ENCODE peak calls at places on chromosomes 2 and 18, in ten cellular contexts. C is mesendoderm; M is uterus; Z is CD8-positive, alpha-beta T cell; R is tibial artery; H is colonic mucosa; S is aorta; U is HL-60; W is brain microvascular endothelial cell; Y is left ventricle myocardium inferior. A is an unnamed sample.

GRCh38 chr2:84919885-84920580 is 14.6 kb downstream of the TMSB10 start:
- DNase-seq in C (peak), M (peak), Z (no peak), R (no peak), H (no peak), S (peak), U (no peak), W (peak), Y (no peak), A (peak)

GRCh38 chr18:76605341-76605929 is 110.4 kb upstream of the ZNF516 start:
- DNase-seq in C (no peak), M (no peak), Z (no peak), R (no peak), H (no peak), S (no peak), U (no peak), W (no peak), Y (no peak), A (no peak)

GRCh38 chr2:157782057-157782845 is 93.9 kb downstream of the ACVR1 start:
- DNase-seq in C (peak), M (no peak), Z (no peak), R (no peak), H (no peak), S (no peak), U (no peak), W (peak), Y (no peak), A (no peak)

GRCh38 chr2:231930601-231931281 is 4.5 kb upstream of the NPPC start:
- DNase-seq in C (no peak), M (peak), Z (no peak), R (peak), H (no peak), S (no peak), U (no peak), W (no peak), Y (peak), A (no peak)

GRCh38 chr2:5673148-5673860 is 18.9 kb upstream of the SOX11 start:
- DNase-seq in C (peak), M (no peak), Z (no peak), R (no peak), H (no peak), S (no peak), U (no peak), W (no peak), Y (no peak), A (no peak)

GRCh38 chr2:47049502-47049901 is 105.6 kb downstream of the STPG4 start:
- DNase-seq in C (no peak), M (no peak), Z (no peak), R (no peak), H (no peak), S (no peak), U (no peak), W (no peak), Y (no peak), A (no peak)

GRCh38 chr2:220147590-220147989 is 520.2 kb downstream of the SLC4A3 start:
- DNase-seq in C (no peak), M (no peak), Z (no peak), R (no peak), H (no peak), S (no peak), U (no peak), W (no peak), Y (no peak), A (no peak)

GRCh38 chr2:219949053-219949452 is 321.6 kb downstream of the SLC4A3 start:
- DNase-seq in C (no peak), M (no peak), Z (no peak), R (no peak), H (no peak), S (no peak), U (no peak), W (no peak), Y (no peak), A (no peak)

GRCh38 chr18:37254256-37254880 is 311.2 kb downstream of the CELF4 start:
- DNase-seq in C (peak), M (no peak), Z (no peak), R (no peak), H (no peak), S (no peak), U (no peak), W (no peak), Y (no peak), A (peak)

GRCh38 chr18:42174909-42175308 is 219.9 kb downstream of the PIK3C3 start:
- DNase-seq in C (peak), M (no peak), Z (no peak), R (no peak), H (no peak), S (no peak), U (peak), W (peak), Y (no peak), A (no peak)

GRCh38 chr2:8487461-8487932 is 194.4 kb upstream of the ID2 start:
- DNase-seq in C (peak), M (no peak), Z (no peak), R (peak), H (no peak), S (peak), U (no peak), W (no peak), Y (no peak), A (no peak)

GRCh38 chr2:8489221-8489620 is 192.6 kb upstream of the ID2 start:
- DNase-seq in C (no peak), M (no peak), Z (no peak), R (peak), H (no peak), S (no peak), U (no peak), W (no peak), Y (no peak), A (no peak)

GRCh38 chr2:8489751-8490150 is 192.1 kb upstream of the ID2 start:
- DNase-seq in C (no peak), M (no peak), Z (no peak), R (no peak), H (no peak), S (no peak), U (no peak), W (no peak), Y (no peak), A (no peak)

GRCh38 chr2:8490166-8490565 is 191.7 kb upstream of the ID2 start:
- DNase-seq in C (no peak), M (no peak), Z (no peak), R (peak), H (no peak), S (no peak), U (no peak), W (no peak), Y (no peak), A (no peak)

GRCh38 chr2:8488001-8488738 is 193.7 kb upstream of the ID2 start:
- DNase-seq in C (no peak), M (no peak), Z (no peak), R (peak), H (no peak), S (no peak), U (no peak), W (no peak), Y (no peak), A (no peak)
- H3K4me3 ChIP-seq in C (no peak), M (no peak), Z (peak), R (no peak), H (no peak), S (no peak), U (no peak), W (no peak), Y (peak), A (no peak)

DNA sequence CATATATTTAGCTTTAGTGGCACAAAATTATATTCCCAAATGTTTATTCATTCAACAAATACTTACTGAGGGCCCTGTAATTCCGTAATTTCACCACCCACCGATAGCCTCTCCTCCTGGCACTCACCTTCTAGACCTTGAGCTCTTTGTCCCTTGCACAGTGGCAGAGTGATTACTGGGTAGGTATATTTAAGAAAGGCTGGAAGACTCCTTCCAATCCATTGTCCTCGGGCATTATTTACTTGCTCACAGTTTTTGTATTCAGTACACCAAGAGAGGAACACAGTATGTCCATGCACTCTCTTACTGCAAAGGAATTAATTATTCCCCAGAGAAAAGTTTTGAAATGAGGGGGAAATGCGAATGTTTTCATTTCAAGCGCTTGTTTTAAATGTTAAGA is 1.1 kb upstream of the CDCA7 start:
- DNase-seq in C (peak), M (no peak), Z (no peak), R (no peak), H (peak), S (no peak), U (no peak), W (no peak), Y (no peak), A (no peak)
- H3K4me3 ChIP-seq in C (no peak), M (no peak), Z (no peak), R (no peak), H (no peak), S (no peak), U (peak), W (no peak), Y (no peak), A (no peak)

DNA sequence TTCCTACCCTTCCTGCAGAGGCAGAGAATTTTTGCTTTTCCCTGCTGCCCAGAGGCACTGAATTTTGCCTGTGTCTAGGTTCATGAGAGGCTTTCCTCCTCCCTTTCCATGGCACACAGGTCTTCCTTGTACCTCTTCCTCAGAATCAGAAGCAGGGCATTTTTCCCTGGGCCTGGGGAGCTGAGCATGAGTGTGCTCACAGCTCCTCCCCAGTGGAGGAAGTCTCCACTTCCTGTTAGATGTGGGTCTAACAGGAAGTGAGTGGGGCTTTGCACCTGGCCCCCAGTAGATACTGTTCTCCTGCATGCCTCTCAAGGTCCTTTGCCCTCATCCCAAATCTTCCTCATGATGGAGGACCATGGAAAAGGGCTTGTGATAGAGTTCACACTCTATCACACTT is 297.2 kb upstream of the FIGN start:
- DNase-seq in C (no peak), M (no peak), Z (no peak), R (no peak), H (no peak), S (no peak), U (no peak), W (no peak), Y (no peak), A (no peak)
- H3K4me3 ChIP-seq in C (no peak), M (no peak), Z (no peak), R (no peak), H (no peak), S (no peak), U (no peak), W (no peak), Y (no peak), A (no peak)

DNA sequence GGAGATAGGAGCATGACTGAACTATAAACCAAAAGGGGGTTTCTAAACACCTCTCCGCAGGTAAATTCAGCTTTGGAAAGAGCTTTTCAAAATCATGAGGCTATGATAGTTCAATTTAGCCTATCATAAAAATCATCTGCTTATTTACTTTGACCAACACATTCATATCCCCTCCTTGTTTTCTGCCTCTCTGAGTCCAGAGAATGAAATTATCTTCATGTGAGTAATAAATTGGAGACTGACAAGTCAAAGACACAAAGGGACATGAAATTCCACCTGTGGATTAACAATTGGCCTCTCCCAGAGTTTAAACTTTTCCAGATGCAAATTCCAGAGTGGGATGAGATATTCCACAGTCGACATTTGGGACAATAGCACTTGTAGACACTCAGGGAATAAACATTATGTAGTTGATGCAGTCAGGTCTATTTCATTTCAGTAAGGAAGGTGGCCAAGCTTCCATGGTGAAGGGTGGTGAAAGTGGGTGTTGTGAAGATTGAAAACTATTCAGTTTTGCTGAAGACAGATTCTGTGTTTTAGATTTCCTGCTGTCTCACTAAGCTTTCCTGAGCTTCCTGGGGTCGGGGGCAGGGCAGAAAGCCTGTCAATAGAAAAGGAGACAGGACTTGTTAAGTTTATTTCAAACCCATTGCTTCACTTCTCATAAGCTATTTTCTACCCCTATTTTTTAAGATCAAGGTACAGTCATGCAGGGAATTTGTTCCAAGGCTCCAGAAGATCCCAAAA is 84.6 kb downstream of the CDC42EP3 start:
- DNase-seq in C (no peak), M (no peak), Z (no peak), R (no peak), H (no peak), S (no peak), U (no peak), W (no peak), Y (no peak), A (no peak)
- H3K4me3 ChIP-seq in C (no peak), M (no peak), Z (no peak), R (no peak), H (no peak), S (no peak), U (no peak), W (no peak), Y (no peak), A (no peak)

GRCh38 chr18:9914584-9915290 is 921 bp downstream of the VAPA start:
- DNase-seq in C (peak), M (peak), Z (peak), R (peak), H (peak), S (peak), U (peak), W (peak), Y (peak), A (peak)
- H3K4me3 ChIP-seq in C (peak), M (peak), Z (peak), R (peak), H (peak), S (peak), U (peak), W (peak), Y (peak), A (peak)

DNA sequence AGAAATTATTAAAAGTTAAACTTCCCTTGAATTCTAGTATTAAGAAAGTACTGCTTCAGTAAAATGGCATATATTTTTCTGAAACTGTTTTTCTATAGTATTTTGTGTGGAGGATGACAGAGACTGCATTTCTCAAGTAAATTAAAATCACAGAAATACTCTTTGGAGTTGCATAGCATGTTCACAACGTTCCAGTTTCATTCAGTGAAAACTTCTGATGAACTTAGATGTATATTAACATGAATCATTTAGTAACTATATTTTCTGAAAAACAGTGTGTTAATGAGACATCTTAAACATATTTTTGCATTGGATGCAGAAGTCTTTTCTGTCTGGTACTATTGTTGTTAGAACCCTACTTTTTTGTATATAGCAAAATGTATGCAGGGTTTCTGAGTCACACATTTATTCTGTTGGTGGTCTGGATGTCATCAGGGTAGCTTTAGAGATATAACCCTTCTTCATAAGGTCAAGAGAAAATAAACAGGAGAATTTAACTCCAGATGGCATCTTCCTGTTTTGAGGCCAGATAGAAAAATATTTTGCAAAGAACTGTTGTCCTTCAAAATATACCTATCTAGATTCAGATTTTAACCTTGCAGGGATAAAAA is 5.1 kb downstream of the COL3A1 start:
- DNase-seq in C (no peak), M (no peak), Z (no peak), R (no peak), H (no peak), S (no peak), U (no peak), W (no peak), Y (no peak), A (no peak)
- H3K4me3 ChIP-seq in C (no peak), M (no peak), Z (no peak), R (peak), H (peak), S (peak), U (no peak), W (peak), Y (peak), A (peak)

DNA sequence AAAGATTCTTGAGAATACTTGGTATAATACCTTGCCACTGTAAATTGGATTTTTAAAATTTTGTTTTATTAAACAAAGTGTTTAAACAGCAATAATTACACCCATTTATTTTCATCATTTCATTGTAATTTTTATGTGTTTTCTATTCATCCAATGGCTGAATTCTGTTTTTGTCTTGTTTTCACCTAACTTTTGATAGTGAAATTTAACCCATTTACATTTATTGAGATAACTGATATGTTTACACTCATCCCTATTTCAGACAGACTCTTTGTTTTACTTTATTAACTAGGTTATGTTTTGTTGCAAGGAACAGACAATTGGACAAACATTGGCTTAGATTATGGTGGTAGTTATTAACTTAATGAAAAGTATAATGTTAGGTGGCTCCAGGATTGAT is 113.1 kb upstream of the REG3A start:
- DNase-seq in C (no peak), M (no peak), Z (no peak), R (no peak), H (no peak), S (no peak), U (no peak), W (no peak), Y (no peak), A (no peak)
- H3K4me3 ChIP-seq in C (no peak), M (no peak), Z (no peak), R (no peak), H (no peak), S (no peak), U (no peak), W (no peak), Y (no peak), A (no peak)

DNA sequence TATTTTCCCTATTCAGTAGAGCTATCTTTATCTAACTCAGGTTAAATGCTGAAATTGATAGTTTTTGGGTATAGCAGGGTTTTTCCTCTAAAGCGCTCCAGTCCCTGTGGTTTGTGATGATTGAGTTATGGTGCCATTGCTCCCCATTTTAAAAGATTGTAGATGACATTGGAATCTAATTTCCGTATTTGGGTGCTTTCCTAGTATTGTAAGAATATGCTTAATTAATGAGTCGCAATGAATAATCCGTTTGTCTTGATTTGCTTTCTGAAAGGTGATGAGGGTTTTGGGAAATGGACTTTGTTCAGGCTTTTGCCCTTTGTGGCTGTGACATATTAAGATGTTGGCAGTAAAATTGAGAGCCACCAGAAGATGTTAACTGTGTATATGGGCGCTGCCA is 3.9 kb downstream of the RPS7 start:
- DNase-seq in C (no peak), M (no peak), Z (no peak), R (no peak), H (no peak), S (no peak), U (no peak), W (no peak), Y (no peak), A (no peak)
- H3K4me3 ChIP-seq in C (no peak), M (no peak), Z (no peak), R (no peak), H (no peak), S (no peak), U (no peak), W (no peak), Y (no peak), A (peak)

GRCh38 chr2:195612515-195613495 is 44.2 kb upstream of the SLC39A10 start:
- DNase-seq in C (peak), M (no peak), Z (no peak), R (no peak), H (no peak), S (no peak), U (no peak), W (peak), Y (no peak), A (peak)
- H3K4me3 ChIP-seq in C (no peak), M (no peak), Z (no peak), R (no peak), H (no peak), S (no peak), U (no peak), W (peak), Y (no peak), A (no peak)